ENCODE peak calls at places on chromosomes 12 and 14, in five cellular contexts. R, A, T, O and H are unnamed samples.

GRCh38 chr14:102903248-102903888 is 19.1 kb upstream of the AMN start:
- DNase-seq in R (no peak), A (no peak), T (no peak), O (no peak), H (no peak)

GRCh38 chr14:55301722-55302121 is 30.5 kb downstream of the FBXO34 start:
- DNase-seq in R (no peak), A (no peak), T (no peak), O (peak; percentile 70), H (peak; percentile 60)

GRCh38 chr12:26953447-26953846 is 15.2 kb downstream of the FGFR1OP2 start:
- DNase-seq in R (no peak), A (no peak), T (no peak), O (peak; percentile 16), H (peak; percentile 26)

GRCh38 chr12:133234971-133235370 is 706 bp downstream of the ANHX start:
- DNase-seq in R (no peak), A (no peak), T (no peak), O (no peak), H (no peak)

GRCh38 chr14:99971087-99971928 is 93.9 kb upstream of the EVL start:
- DNase-seq in R (peak; percentile 85), A (peak; percentile 79), T (peak; percentile 84), O (peak; percentile 85), H (peak; percentile 3)

GRCh38 chr14:33529773-33530172 is 421.1 kb downstream of the EGLN3 start:
- DNase-seq in R (no peak), A (no peak), T (no peak), O (no peak), H (no peak)

GRCh38 chr12:112812598-112813406 is 21.3 kb downstream of the RPH3A start:
- DNase-seq in R (no peak), A (no peak), T (no peak), O (no peak), H (no peak)

GRCh38 chr14:61372379-61372778 is 51.0 kb downstream of the PRKCH start:
- DNase-seq in R (no peak), A (no peak), T (no peak), O (no peak), H (no peak)

DNA sequence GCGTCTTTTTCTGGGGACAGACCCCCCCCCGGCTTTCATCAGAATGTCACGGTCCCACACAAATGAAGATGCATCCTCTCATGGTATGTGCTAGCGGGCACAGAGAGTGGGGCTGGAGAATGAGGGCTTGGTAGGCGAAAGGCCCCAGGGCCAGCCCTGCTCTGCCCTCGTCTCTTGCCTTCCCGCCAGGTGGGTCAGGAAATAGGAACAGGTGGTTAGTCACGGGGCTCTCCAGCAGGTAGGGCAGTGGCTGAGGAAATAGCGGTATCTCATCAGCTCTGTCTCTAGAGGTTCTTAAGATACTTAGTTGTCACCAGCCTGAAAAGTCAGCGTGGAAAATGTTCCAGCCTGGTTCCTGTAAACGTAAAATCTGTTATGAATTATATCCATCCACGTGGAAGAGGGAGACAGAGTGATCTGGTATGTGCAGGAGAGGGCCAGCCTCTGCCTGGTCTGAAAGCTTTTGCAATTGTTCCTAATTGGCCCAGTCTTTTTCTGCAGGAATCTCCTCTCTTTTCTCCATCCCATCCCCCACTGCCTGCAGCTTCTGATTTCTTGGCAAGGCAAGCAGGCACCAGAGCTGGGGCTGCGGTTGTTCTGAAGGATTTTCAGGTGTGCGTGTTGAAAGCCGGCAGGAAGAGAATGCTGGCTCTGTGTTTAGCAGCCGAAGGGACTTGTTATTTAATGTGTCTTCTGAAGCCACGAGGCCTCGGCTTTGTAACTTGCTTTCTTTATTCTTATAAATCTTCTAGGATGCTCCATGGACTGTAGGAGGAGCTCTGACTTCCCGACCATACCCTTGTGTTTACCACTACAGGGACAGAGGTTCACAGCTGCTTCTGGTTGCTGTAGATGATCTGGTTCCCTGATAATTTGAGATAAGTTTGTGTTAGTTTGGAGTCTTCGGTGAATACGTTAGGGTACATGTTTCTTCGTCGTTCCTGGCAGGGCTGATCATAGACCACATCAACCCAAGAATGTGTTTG is 131.1 kb downstream of the CACNA1C start:
- DNase-seq in R (no peak), A (peak; percentile 9), T (no peak), O (peak; percentile 85), H (peak; percentile 64)
- TF ChIP-seq CTCF in R (peak; percentile 42), A (no peak), T (no peak), O (peak; percentile 61), H (peak; percentile 60)

DNA sequence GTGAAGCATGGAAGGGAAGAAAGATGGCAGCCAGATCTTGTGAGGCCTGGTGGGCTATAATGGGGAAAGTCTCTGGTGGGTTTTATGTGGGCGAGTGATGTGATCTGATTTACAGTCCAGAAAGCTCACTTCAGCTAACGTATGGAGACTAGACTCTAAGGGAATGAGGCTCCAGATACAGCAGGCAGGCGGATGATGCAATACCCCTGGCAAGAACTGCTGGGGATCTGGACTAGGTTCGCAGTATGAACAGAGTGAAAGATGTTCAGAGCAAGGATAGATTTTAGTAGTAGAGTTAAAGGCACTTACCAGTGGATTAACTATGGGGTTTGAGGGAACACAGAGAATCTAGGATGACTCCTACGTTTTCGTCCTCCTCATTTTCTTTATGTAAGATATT is 253.1 kb downstream of the ANO2 start:
- DNase-seq in R (peak; percentile 28), A (peak; percentile 23), T (no peak), O (no peak), H (no peak)
- TF ChIP-seq CTCF in R (no peak), A (no peak), T (no peak), O (no peak), H (no peak)

DNA sequence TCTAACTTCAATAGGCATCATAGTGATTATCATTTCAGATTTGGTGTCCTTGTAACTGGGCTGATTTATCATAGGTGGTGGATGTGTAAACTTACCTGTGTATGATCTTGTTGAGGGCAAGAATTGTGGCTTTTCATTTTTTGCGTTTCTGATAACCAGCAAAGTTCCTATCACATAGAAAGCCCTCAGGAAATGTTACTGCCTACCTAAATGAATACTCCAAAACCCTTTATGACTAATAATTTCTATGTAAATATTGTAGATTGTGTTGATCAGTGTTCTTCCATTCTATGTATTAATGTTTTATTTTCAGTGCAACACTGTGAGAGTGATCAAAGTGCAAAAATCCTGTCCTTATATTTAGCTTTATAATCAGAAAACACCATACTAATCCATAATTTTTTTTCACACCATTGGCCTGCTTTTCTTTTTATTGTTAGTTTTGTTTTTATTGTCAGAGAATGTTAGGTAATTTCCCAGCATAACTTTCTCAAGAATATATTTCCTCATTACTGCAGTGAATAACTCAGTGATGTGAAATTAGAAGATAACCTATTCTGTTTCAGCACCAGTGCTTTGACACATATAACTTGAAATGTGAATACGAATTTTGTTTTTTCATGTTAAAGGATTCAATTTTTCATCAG is 94.1 kb downstream of the GPHN start:
- DNase-seq in R (no peak), A (no peak), T (no peak), O (no peak), H (no peak)
- TF ChIP-seq CTCF in R (no peak), A (no peak), T (no peak), O (no peak), H (no peak)

DNA sequence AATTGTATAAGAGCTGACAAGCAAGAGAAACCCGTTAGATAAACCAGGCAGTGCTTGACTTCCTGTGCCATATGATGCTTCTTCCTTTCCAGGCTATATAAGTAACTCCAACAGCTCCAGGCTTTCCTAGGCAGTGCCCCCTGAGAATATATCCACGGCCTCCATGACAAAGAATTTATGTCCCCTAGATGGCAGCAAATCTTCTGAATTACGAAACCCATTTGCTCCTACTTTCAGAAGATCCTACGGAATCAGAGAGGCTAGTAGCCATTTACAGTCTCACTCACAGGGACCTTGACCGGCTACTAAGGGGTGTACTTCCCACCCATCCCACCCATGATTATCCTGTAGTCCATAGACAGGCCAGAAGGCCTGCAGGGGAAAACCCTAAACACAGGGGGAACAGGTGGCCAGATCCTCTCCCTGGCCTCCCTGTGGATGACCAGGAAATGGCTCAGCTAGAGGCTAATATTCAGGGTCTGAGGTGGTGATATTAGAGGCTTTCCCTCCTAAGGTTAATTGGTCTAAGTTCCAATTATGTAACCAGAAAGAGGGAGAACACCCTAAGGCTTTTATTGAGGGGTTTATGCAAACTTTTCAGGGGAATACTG is 77.2 kb upstream of the DCD start:
- DNase-seq in R (no peak), A (no peak), T (no peak), O (no peak), H (peak; percentile 20)
- TF ChIP-seq CTCF in R (peak; percentile 55), A (no peak), T (no peak), O (peak; percentile 14), H (peak; percentile 71)

GRCh38 chr12:55972906-55973597 is 826 bp upstream of the RAB5B start:
- DNase-seq in R (no peak), A (peak; percentile 31), T (no peak), O (peak; percentile 58), H (peak; percentile 22)

GRCh38 chr12:55974308-55974724 is 438 bp downstream of the RAB5B start:
- DNase-seq in R (no peak), A (no peak), T (no peak), O (peak; percentile 59), H (peak; percentile 26)

GRCh38 chr12:55972045-55972843 is 1.6 kb upstream of the RAB5B start:
- DNase-seq in R (no peak), A (no peak), T (no peak), O (peak; percentile 73), H (peak; percentile 65)

GRCh38 chr12:55970775-55971174 is 3.1 kb upstream of the RAB5B start:
- DNase-seq in R (no peak), A (no peak), T (no peak), O (peak; percentile 8), H (no peak)

DNA sequence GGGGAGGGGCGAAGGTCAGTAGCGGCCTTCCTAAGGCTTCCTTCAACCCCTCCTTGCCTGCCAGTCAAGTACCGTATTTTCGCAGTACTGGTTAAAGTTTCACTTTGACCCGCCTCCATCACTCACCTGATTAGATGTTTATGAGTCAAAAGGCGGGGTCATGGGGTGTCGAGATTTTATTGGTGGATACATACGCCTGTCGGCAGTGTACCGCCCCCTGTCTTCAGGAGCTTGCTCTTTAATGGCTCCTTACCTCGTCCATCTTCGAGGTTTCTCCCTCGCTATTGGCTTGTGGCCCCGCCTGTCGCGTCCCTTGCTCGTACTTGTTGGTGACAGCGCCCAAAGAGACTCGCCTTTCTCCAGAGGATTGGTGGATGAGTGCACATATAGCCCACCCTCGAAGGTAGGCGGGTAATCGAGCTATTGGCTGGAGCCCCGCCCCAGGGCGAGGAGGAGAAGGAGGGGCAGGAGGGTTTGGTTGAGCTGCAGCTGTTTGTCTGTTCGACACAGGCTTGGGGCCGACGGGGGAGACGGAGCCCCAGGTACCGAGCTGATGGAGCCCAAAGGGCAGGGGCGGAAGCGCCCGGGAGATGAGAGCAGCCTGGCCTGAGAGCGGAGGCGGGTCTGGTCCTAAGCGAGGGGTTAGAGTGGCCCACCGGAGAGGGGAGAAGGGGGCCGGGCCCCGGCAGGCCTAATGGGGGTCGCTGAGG is at the start of gene RAB5B:
- DNase-seq in R (peak; percentile 99), A (peak; percentile 99), T (peak; percentile 99), O (peak; percentile 100), H (peak; percentile 100)
- TF ChIP-seq CTCF in R (peak; percentile 62), A (peak; percentile 76), T (peak; percentile 25), O (peak; percentile 40), H (peak; percentile 80)

GRCh38 chr14:34982421-34983147 is at the start of gene SRP54:
- DNase-seq in R (peak; percentile 97), A (peak; percentile 95), T (peak; percentile 98), O (peak; percentile 96), H (peak; percentile 98)
- TF ChIP-seq CTCF in R (no peak), A (no peak), T (peak; percentile 3), O (no peak), H (no peak)